ENCODE peak calls at places on chromosomes 3 and 15, in nine cellular contexts. O is heart left ventricle; L is astrocyte; T is CD8-positive, alpha-beta T cell; S is adrenal gland; U is testis; B is GM23248; M is mammary epithelial cell; A is PC-3. I is an unnamed sample.
A peak's percentile ranks its signal among the peaks of the same experiment; 100 is the strongest.

GRCh38 chr3:33057320-33058298 is 39.3 kb downstream of the GLB1 start:
- DNase-seq in O (no peak), L (peak; percentile 41), T (no peak), S (no peak), U (no peak), B (no peak), M (no peak), A (no peak), I (no peak)

GRCh38 chr3:38121832-38122461 is 15.0 kb downstream of the ACAA1 start:
- DNase-seq in O (peak; percentile 12), L (no peak), T (no peak), S (no peak), U (no peak), B (no peak), M (no peak), A (no peak), I (no peak)

GRCh38 chr15:42800731-42801474 is 64.0 kb upstream of the CDAN1 start:
- DNase-seq in O (no peak), L (no peak), T (no peak), S (no peak), U (no peak), B (no peak), M (no peak), A (no peak), I (peak; percentile 12)

GRCh38 chr15:90550919-90551318 is 21.2 kb downstream of the CRTC3 start:
- DNase-seq in O (no peak), L (no peak), T (no peak), S (no peak), U (no peak), B (peak; percentile 41), M (no peak), A (no peak), I (no peak)

GRCh38 chr15:65096481-65097385 is 18.3 kb downstream of the UBAP1L start:
- DNase-seq in O (no peak), L (no peak), T (no peak), S (no peak), U (peak; percentile 25), B (no peak), M (no peak), A (no peak), I (no peak)

GRCh38 chr3:12553921-12554391 is 2.9 kb upstream of the MKRN2 start:
- DNase-seq in O (peak; percentile 36), L (peak; percentile 18), T (no peak), S (peak; percentile 21), U (peak; percentile 32), B (peak; percentile 62), M (peak; percentile 26), A (peak; percentile 32), I (no peak)

GRCh38 chr3:122619040-122619439 is 41.6 kb downstream of the PARP15 start:
- DNase-seq in O (no peak), L (no peak), T (no peak), S (no peak), U (no peak), B (peak; percentile 33), M (no peak), A (peak; percentile 71), I (no peak)

GRCh38 chr3:78353231-78353630 is 1313.3 kb downstream of the ROBO2 start:
- DNase-seq in O (no peak), L (no peak), T (no peak), S (no peak), U (no peak), B (no peak), M (no peak), A (no peak), I (no peak)

GRCh38 chr15:31489801-31490646 is 163.4 kb downstream of the KLF13 start:
- DNase-seq in O (no peak), L (peak; percentile 34), T (no peak), S (peak; percentile 35), U (peak; percentile 50), B (peak; percentile 82), M (peak; percentile 45), A (peak; percentile 76), I (peak; percentile 59)

GRCh38 chr3:194592798-194593752 is 40.1 kb downstream of the TMEM44 start:
- DNase-seq in O (no peak), L (peak; percentile 100), T (no peak), S (no peak), U (no peak), B (peak; percentile 99), M (peak; percentile 96), A (peak; percentile 99), I (no peak)

GRCh38 chr3:188400494-188401243 is 246.7 kb downstream of the LPP start:
- DNase-seq in O (no peak), L (no peak), T (no peak), S (no peak), U (no peak), B (no peak), M (no peak), A (no peak), I (no peak)

GRCh38 chr15:63818628-63819027 is 15.1 kb downstream of the HERC1 start:
- DNase-seq in O (no peak), L (no peak), T (no peak), S (no peak), U (no peak), B (no peak), M (no peak), A (no peak), I (no peak)

GRCh38 chr15:63815796-63816533 is 17.8 kb downstream of the HERC1 start:
- DNase-seq in O (no peak), L (no peak), T (no peak), S (no peak), U (no peak), B (no peak), M (no peak), A (no peak), I (peak; percentile 8)

GRCh38 chr15:63820210-63820609 is 13.5 kb downstream of the HERC1 start:
- DNase-seq in O (no peak), L (no peak), T (no peak), S (no peak), U (no peak), B (no peak), M (no peak), A (no peak), I (no peak)

GRCh38 chr15:63818191-63818590 is 15.6 kb downstream of the HERC1 start:
- DNase-seq in O (no peak), L (peak; percentile 2), T (no peak), S (no peak), U (no peak), B (no peak), M (no peak), A (no peak), I (peak; percentile 22)

DNA sequence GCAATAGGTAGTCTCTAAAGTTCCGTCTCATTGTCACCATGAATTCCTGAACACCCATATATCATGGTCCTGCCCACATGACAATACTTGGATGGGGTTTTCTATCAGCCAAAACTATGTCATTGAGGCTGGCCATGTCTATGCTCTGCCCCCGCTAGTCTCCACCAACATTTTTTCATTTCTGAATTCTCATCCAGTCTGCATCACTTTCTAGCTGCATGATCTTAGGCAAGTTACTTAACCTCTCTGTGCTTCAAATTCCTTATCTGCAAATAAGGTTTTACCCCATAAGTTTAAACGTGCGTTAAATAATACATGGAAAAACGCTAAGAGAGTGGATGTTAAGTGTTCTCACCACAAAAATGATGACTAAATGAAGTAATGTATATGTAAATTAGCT is 14.1 kb downstream of the HERC1 start:
- DNase-seq in O (no peak), L (no peak), T (no peak), S (no peak), U (no peak), B (no peak), M (no peak), A (no peak), I (no peak)
- H3K4me1 ChIP-seq in O (peaks cover 58% of the 10 kb centered on the region), L (no peaks in the 10 kb centered on the region), T (peaks cover 68% of the 10 kb centered on the region), S (peaks cover 50% of the 10 kb centered on the region), U (peaks cover 16% of the 10 kb centered on the region), B (no peaks in the 10 kb centered on the region), M (no peaks in the 10 kb centered on the region), A (peaks cover 6% of the 10 kb centered on the region), I (peaks cover 38% of the 10 kb centered on the region)

GRCh38 chr15:89429023-89429422 is 67.4 kb downstream of the RHCG start:
- DNase-seq in O (no peak), L (no peak), T (no peak), S (no peak), U (no peak), B (peak; percentile 47), M (no peak), A (no peak), I (no peak)

GRCh38 chr15:89429986-89430385 is 66.4 kb downstream of the RHCG start:
- DNase-seq in O (no peak), L (no peak), T (no peak), S (no peak), U (no peak), B (no peak), M (no peak), A (no peak), I (no peak)

GRCh38 chr15:89430530-89431341 is 65.6 kb downstream of the RHCG start:
- DNase-seq in O (peak; percentile 82), L (peak; percentile 11), T (peak; percentile 75), S (peak; percentile 82), U (peak; percentile 91), B (peak; percentile 81), M (peak; percentile 60), A (peak; percentile 88), I (peak; percentile 83)

GRCh38 chr15:89426500-89426899 is 69.9 kb downstream of the RHCG start:
- DNase-seq in O (no peak), L (no peak), T (no peak), S (no peak), U (no peak), B (no peak), M (no peak), A (no peak), I (no peak)

GRCh38 chr15:89428246-89428645 is 68.1 kb downstream of the RHCG start:
- DNase-seq in O (no peak), L (no peak), T (no peak), S (no peak), U (no peak), B (no peak), M (no peak), A (no peak), I (no peak)
- H3K9me3 ChIP-seq in O (no peaks in the 10 kb centered on the region), L (no peaks in the 10 kb centered on the region), T (no peaks in the 10 kb centered on the region), S (no peaks in the 10 kb centered on the region), U (no peaks in the 10 kb centered on the region), B (no peaks in the 10 kb centered on the region), M (no peaks in the 10 kb centered on the region), A (no peaks in the 10 kb centered on the region), I (no peaks in the 10 kb centered on the region)

DNA sequence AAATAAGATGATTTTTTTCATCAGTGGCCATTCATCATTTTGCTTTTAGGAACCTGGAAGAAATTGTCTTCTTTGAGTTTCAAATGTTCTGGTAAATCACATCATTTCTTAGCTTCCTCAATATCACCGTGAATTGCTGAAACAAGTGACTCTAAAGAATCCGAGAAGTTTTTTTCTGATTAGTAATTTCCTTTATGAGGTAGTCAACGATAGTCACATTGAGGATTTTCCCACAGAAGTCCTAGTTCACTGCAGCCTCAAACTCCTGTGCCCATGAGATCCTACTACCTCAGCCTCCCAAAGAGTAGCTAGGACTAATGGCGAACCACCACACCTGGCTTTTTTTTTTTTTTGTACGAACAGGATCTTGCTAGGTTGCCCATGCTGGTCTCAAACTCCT is 3.6 kb upstream of the TMPRSS7 start:
- DNase-seq in O (no peak), L (no peak), T (no peak), S (no peak), U (no peak), B (no peak), M (no peak), A (no peak), I (no peak)
- H3K4me1 ChIP-seq in O (no peaks in the 10 kb centered on the region), L (no peaks in the 10 kb centered on the region), T (no peaks in the 10 kb centered on the region), S (peaks cover 5% of the 10 kb centered on the region), U (no peaks in the 10 kb centered on the region), B (no peaks in the 10 kb centered on the region), M (no peaks in the 10 kb centered on the region), A (no peaks in the 10 kb centered on the region), I (no peaks in the 10 kb centered on the region)

DNA sequence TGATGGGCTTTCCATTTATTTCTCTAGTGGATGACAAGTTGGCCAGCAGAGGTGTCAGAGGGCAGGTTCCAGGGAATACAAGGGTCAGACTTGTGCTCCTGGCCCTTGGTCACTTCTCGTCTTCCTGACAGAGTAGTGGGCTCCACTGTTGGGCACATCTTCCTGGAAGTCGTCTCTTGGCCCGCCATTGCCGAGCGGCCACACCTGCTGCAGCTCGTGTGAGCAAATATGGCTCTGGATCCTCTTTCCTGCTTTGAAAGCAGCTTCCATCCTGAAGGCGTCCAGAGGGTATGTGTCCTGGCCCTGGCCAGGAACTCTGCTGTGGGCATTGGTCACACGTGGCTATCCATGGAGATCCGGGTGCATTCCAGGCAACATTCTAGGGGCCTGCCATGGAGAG is 100.2 kb downstream of the SNRPN start:
- DNase-seq in O (no peak), L (no peak), T (no peak), S (no peak), U (peak; percentile 6), B (no peak), M (no peak), A (no peak), I (no peak)
- H3K9me3 ChIP-seq in O (peaks cover 9% of the 10 kb centered on the region), L (peaks cover 100% of the 10 kb centered on the region), T (peaks cover 98% of the 10 kb centered on the region), S (no peaks in the 10 kb centered on the region), U (no peaks in the 10 kb centered on the region), B (no peaks in the 10 kb centered on the region), M (peaks cover 98% of the 10 kb centered on the region), A (peaks cover 74% of the 10 kb centered on the region), I (peaks cover 100% of the 10 kb centered on the region)